ENCODE peak calls at places on chromosomes 13 and 19, in nine cellular contexts. S, N, J, W, M, F, Z, R and G are unnamed samples. For H3K4me1, the result is how much of the 10 kb centered on the place peaks cover.

GRCh38 chr19:44718441-44719261 is 19.7 kb downstream of the CEACAM16 start:
- DNase-seq in S (peak), N (no peak), J (peak), W (peak), M (peak), F (no peak), Z (no peak), R (peak), G (peak)

GRCh38 chr13:97935071-97935470 is 18.4 kb upstream of the IPO5 start:
- DNase-seq in S (no peak), N (no peak), J (no peak), W (no peak), M (no peak), F (no peak), Z (no peak), R (no peak), G (no peak)

GRCh38 chr13:93652942-93653341 is 426.3 kb downstream of the GPC6 start:
- DNase-seq in S (no peak), N (no peak), J (no peak), W (no peak), M (no peak), F (no peak), Z (no peak), R (no peak), G (no peak)

GRCh38 chr13:50955807-50956206 is 46.2 kb downstream of the RNASEH2B start:
- DNase-seq in S (no peak), N (no peak), J (no peak), W (no peak), M (no peak), F (no peak), Z (no peak), R (no peak), G (no peak)

GRCh38 chr19:43811833-43812232 is 9.6 kb upstream of the LYPD5 start:
- DNase-seq in S (no peak), N (no peak), J (no peak), W (no peak), M (no peak), F (no peak), Z (no peak), R (no peak), G (no peak)

GRCh38 chr13:75740008-75740407 is 103.9 kb downstream of the LMO7 start:
- DNase-seq in S (no peak), N (no peak), J (no peak), W (no peak), M (no peak), F (no peak), Z (no peak), R (no peak), G (no peak)

GRCh38 chr19:10089801-10090375 is 3.8 kb downstream of the SHFL start:
- DNase-seq in S (no peak), N (no peak), J (no peak), W (no peak), M (no peak), F (no peak), Z (no peak), R (no peak), G (no peak)

GRCh38 chr13:58950911-58951310 is 1212.8 kb downstream of the DIAPH3 start:
- DNase-seq in S (no peak), N (no peak), J (no peak), W (no peak), M (no peak), F (no peak), Z (no peak), R (no peak), G (no peak)

GRCh38 chr19:31348416-31349159 is 648 bp downstream of the TSHZ3 start:
- DNase-seq in S (peak), N (peak), J (peak), W (no peak), M (peak), F (no peak), Z (peak), R (no peak), G (peak)

GRCh38 chr19:35120492-35120891 is 4.9 kb downstream of the FXYD3 start:
- DNase-seq in S (peak), N (no peak), J (no peak), W (peak), M (no peak), F (no peak), Z (no peak), R (no peak), G (no peak)

GRCh38 chr13:50421457-50422130 is 406.4 kb downstream of the KCNRG start:
- DNase-seq in S (peak), N (no peak), J (no peak), W (peak), M (no peak), F (no peak), Z (no peak), R (no peak), G (no peak)

GRCh38 chr19:55642153-55643002 is 1.1 kb upstream of the ZNF581 start:
- DNase-seq in S (no peak), N (peak), J (no peak), W (peak), M (peak), F (no peak), Z (peak), R (no peak), G (peak)

GRCh38 chr19:20928371-20928770 is 5.3 kb downstream of the ZNF85 start:
- DNase-seq in S (peak), N (no peak), J (no peak), W (no peak), M (no peak), F (no peak), Z (no peak), R (no peak), G (no peak)

GRCh38 chr13:113977976-113978375 is 4.1 kb upstream of the C13orf46 start:
- DNase-seq in S (no peak), N (no peak), J (peak), W (no peak), M (no peak), F (no peak), Z (no peak), R (no peak), G (no peak)

GRCh38 chr13:98997738-98998641 is 20.1 kb upstream of the DOCK9 start:
- DNase-seq in S (peak), N (peak), J (peak), W (peak), M (no peak), F (no peak), Z (no peak), R (no peak), G (no peak)

GRCh38 chr19:44644391-44645016 is 794 bp downstream of the PVR start:
- DNase-seq in S (peak), N (no peak), J (peak), W (peak), M (peak), F (no peak), Z (peak), R (no peak), G (no peak)

GRCh38 chr13:25654332-25654731 is 282.6 kb downstream of the ATP8A2 start:
- DNase-seq in S (no peak), N (no peak), J (peak), W (peak), M (no peak), F (no peak), Z (no peak), R (no peak), G (no peak)

GRCh38 chr19:57280913-57281425 is 684 bp downstream of the ZNF460 start:
- DNase-seq in S (no peak), N (peak), J (no peak), W (peak), M (no peak), F (no peak), Z (peak), R (no peak), G (peak)

GRCh38 chr19:51811344-51811743 is 16.4 kb downstream of the FPR3 start:
- DNase-seq in S (no peak), N (no peak), J (peak), W (no peak), M (no peak), F (no peak), Z (no peak), R (no peak), G (no peak)

GRCh38 chr19:29006057-29006735 is 206.8 kb downstream of the UQCRFS1 start:
- DNase-seq in S (no peak), N (no peak), J (no peak), W (no peak), M (no peak), F (no peak), Z (no peak), R (no peak), G (no peak)

GRCh38 chr19:49791776-49792445 is 21.2 kb downstream of the FUZ start:
- DNase-seq in S (no peak), N (no peak), J (no peak), W (no peak), M (no peak), F (no peak), Z (no peak), R (no peak), G (no peak)

GRCh38 chr19:15180451-15181390 is 20.1 kb downstream of the NOTCH3 start:
- DNase-seq in S (no peak), N (no peak), J (no peak), W (no peak), M (no peak), F (no peak), Z (peak), R (no peak), G (peak)

GRCh38 chr19:35718345-35719041 is 690 bp downstream of the KMT2B start:
- DNase-seq in S (no peak), N (peak), J (peak), W (peak), M (no peak), F (no peak), Z (peak), R (no peak), G (peak)

GRCh38 chr13:23684647-23685046 is 114.4 kb downstream of the TNFRSF19 start:
- DNase-seq in S (no peak), N (no peak), J (no peak), W (no peak), M (no peak), F (no peak), Z (no peak), R (no peak), G (no peak)

GRCh38 chr19:18633321-18633720 is 3.5 kb upstream of the KLHL26 start:
- DNase-seq in S (no peak), N (no peak), J (no peak), W (no peak), M (no peak), F (no peak), Z (no peak), R (no peak), G (peak)

GRCh38 chr19:53131085-53131484 is 1.6 kb downstream of the ZNF415 start:
- DNase-seq in S (no peak), N (no peak), J (no peak), W (no peak), M (no peak), F (no peak), Z (no peak), R (no peak), G (no peak)

GRCh38 chr19:43519436-43520088 is 7.4 kb downstream of the ETHE1 start:
- DNase-seq in S (peak), N (peak), J (peak), W (peak), M (peak), F (peak), Z (peak), R (no peak), G (peak)

GRCh38 chr13:51733656-51734334 is 70.2 kb downstream of the DHRS12 start:
- DNase-seq in S (no peak), N (no peak), J (no peak), W (no peak), M (no peak), F (no peak), Z (peak), R (no peak), G (no peak)

GRCh38 chr13:99078014-99078771 is 100.3 kb upstream of the DOCK9 start:
- DNase-seq in S (no peak), N (no peak), J (no peak), W (no peak), M (no peak), F (no peak), Z (no peak), R (no peak), G (no peak)

GRCh38 chr19:30283556-30283955 is 88.6 kb upstream of the ZNF536 start:
- DNase-seq in S (no peak), N (no peak), J (no peak), W (no peak), M (no peak), F (no peak), Z (no peak), R (no peak), G (no peak)

GRCh38 chr13:108428691-108429090 is 159.2 kb downstream of the TNFSF13B start:
- DNase-seq in S (no peak), N (no peak), J (no peak), W (no peak), M (no peak), F (no peak), Z (no peak), R (no peak), G (no peak)

GRCh38 chr19:56689198-56689597 is 17.6 kb upstream of the ZNF835 start:
- DNase-seq in S (no peak), N (no peak), J (no peak), W (peak), M (no peak), F (no peak), Z (no peak), R (no peak), G (no peak)

GRCh38 chr19:41708481-41708880 is at the start of gene CEACAM5:
- DNase-seq in S (no peak), N (no peak), J (no peak), W (no peak), M (no peak), F (no peak), Z (no peak), R (no peak), G (peak)

GRCh38 chr19:41705393-41706174 is 2.8 kb upstream of the CEACAM5 start:
- DNase-seq in S (peak), N (peak), J (no peak), W (peak), M (no peak), F (no peak), Z (peak), R (no peak), G (peak)

GRCh38 chr19:41707871-41708371 is 505 bp upstream of the CEACAM5 start:
- DNase-seq in S (no peak), N (no peak), J (no peak), W (no peak), M (no peak), F (no peak), Z (no peak), R (no peak), G (no peak)

GRCh38 chr19:41706741-41707501 is 1.5 kb upstream of the CEACAM5 start:
- DNase-seq in S (no peak), N (peak), J (peak), W (peak), M (no peak), F (peak), Z (peak), R (peak), G (peak)

GRCh38 chr19:41707502-41707812 is 969 bp upstream of the CEACAM5 start:
- DNase-seq in S (no peak), N (no peak), J (no peak), W (peak), M (no peak), F (no peak), Z (no peak), R (no peak), G (peak)
- TF ChIP-seq CTCF in S (no peak), N (no peak), J (no peak), W (peak), M (no peak), F (no peak), Z (no peak), R (no peak), G (no peak)

GRCh38 chr19:47769534-47769933 is 9.0 kb upstream of the SELENOW start:
- DNase-seq in S (no peak), N (no peak), J (no peak), W (no peak), M (no peak), F (no peak), Z (no peak), R (no peak), G (no peak)
- H3K4me3 ChIP-seq in S (no peak), N (no peak), J (no peak), W (no peak), M (no peak), F (no peak), Z (no peak), R (no peak), G (no peak)

GRCh38 chr19:38650911-38651584 is 3.6 kb downstream of the ACTN4 start:
- DNase-seq in S (peak), N (no peak), J (no peak), W (peak), M (no peak), F (peak), Z (no peak), R (no peak), G (peak)

GRCh38 chr19:38650180-38650775 is 2.8 kb downstream of the ACTN4 start:
- DNase-seq in S (no peak), N (no peak), J (no peak), W (no peak), M (no peak), F (no peak), Z (no peak), R (no peak), G (peak)

GRCh38 chr19:38648789-38649304 is 1.4 kb downstream of the ACTN4 start:
- DNase-seq in S (no peak), N (no peak), J (no peak), W (no peak), M (no peak), F (no peak), Z (no peak), R (no peak), G (peak)

GRCh38 chr19:38647966-38648788 is 728 bp downstream of the ACTN4 start:
- DNase-seq in S (no peak), N (peak), J (no peak), W (no peak), M (no peak), F (no peak), Z (no peak), R (no peak), G (peak)

GRCh38 chr19:38649305-38650179 is 2.1 kb downstream of the ACTN4 start:
- DNase-seq in S (no peak), N (no peak), J (peak), W (peak), M (no peak), F (no peak), Z (no peak), R (peak), G (peak)
- H3K4me1 ChIP-seq in S (under half), N (under half), J (half or more), W (under half), M (under half), F (under half), Z (under half), R (under half), G (half or more)

DNA sequence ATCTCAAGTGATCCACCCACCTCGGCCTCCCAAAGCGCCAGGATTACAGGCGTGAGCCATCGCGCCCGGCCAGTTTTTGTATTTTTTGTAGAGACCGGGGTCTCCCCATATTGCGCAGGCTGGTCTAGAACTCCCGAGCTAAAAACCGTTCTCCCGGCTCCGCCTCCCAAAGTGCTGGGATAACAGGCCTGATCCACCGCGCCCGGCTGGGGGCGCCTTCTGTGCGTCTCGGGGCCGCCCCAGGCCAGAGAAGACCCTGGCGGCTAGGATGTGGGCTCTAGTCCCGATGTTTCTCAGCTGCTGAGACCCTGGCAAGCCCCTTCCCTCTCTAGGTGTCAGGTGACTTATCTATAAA is 3.6 kb downstream of the ARHGAP45 start:
- DNase-seq in S (no peak), N (no peak), J (no peak), W (no peak), M (no peak), F (no peak), Z (peak), R (no peak), G (no peak)
- TF ChIP-seq CTCF in S (no peak), N (no peak), J (no peak), W (no peak), M (no peak), F (no peak), Z (peak), R (no peak), G (no peak)